ENCODE peak calls at places on chromosomes 11 and 22, in six cellular contexts. F, P, E, L, M and V are unnamed samples.

GRCh38 chr11:103832762-103833161 is 203.7 kb upstream of the DDI1 start:
- DNase-seq in F (no peak), L (no peak), E (no peak), P (no peak), M (no peak), V (no peak)

GRCh38 chr22:42313804-42314581 is 43.5 kb upstream of the TCF20 start:
- DNase-seq in L (peak), P (peak), E (peak), M (peak), F (no peak), V (peak)

GRCh38 chr11:1421291-1421690 is 31.6 kb downstream of the BRSK2 start:
- DNase-seq in F (no peak), M (no peak), E (no peak), L (no peak), P (no peak), V (no peak)

GRCh38 chr22:35023692-35024363 is 42.1 kb upstream of the ISX start:
- DNase-seq in F (peak), E (no peak), L (no peak), M (peak), P (peak), V (peak)

GRCh38 chr11:10657308-10658271 is 36.0 kb downstream of the IRAG1 start:
- DNase-seq in M (peak), P (no peak), L (peak), E (no peak), F (peak), V (peak)

GRCh38 chr11:93740031-93740801 is 1.1 kb downstream of the TAF1D start:
- DNase-seq in M (peak), F (peak), E (no peak), L (peak), P (peak), V (no peak)

GRCh38 chr22:28478564-28478963 is 201.1 kb downstream of the TTC28 start:
- DNase-seq in E (no peak), F (no peak), M (no peak), P (no peak), L (no peak), V (no peak)

GRCh38 chr11:95671768-95672167 is 117.8 kb downstream of the FAM76B start:
- DNase-seq in E (no peak), L (no peak), P (no peak), F (peak), M (peak), V (peak)

GRCh38 chr11:44207292-44207691 is 102.6 kb downstream of the ALX4 start:
- DNase-seq in E (no peak), F (no peak), L (no peak), M (no peak), P (no peak), V (no peak)

GRCh38 chr11:120546312-120547205 is 35.0 kb downstream of the GRIK4 start:
- DNase-seq in M (peak), E (peak), P (peak), L (peak), F (peak), V (peak)

GRCh38 chr22:43159484-43160178 is 8.3 kb downstream of the TSPO start:
- DNase-seq in M (no peak), L (no peak), E (no peak), F (peak), P (peak), V (peak)

GRCh38 chr11:40129276-40129675 is 1330.2 kb downstream of the LRRC4C start:
- DNase-seq in P (peak), M (no peak), E (no peak), L (peak), F (no peak), V (peak)

GRCh38 chr11:59199546-59200420 is 12.9 kb downstream of the MPEG1 start:
- DNase-seq in L (no peak), P (no peak), F (no peak), E (no peak), M (no peak), V (no peak)

GRCh38 chr11:11582261-11582701 is 39.5 kb downstream of the GALNT18 start:
- DNase-seq in P (no peak), L (no peak), M (no peak), F (no peak), E (no peak), V (no peak)

GRCh38 chr11:80388536-80388935 is 947.7 kb upstream of the TENM4 start:
- DNase-seq in M (no peak), P (no peak), F (no peak), L (no peak), E (no peak), V (no peak)